ENCODE peak calls at places on chromosomes 13 and 19, in six cellular contexts. Q, X, M, R, T and I are unnamed samples.

GRCh38 chr13:30119476-30119875 is 187.9 kb downstream of the KATNAL1 start:
- DNase-seq in T (no peak), Q (peak; percentile 60), R (no peak), M (no peak), X (no peak), I (no peak)

GRCh38 chr13:94412870-94413269 is 66.6 kb downstream of the DCT start:
- DNase-seq in Q (no peak), T (no peak), M (no peak), R (no peak), X (no peak), I (no peak)

GRCh38 chr19:54469496-54469934 is 3.6 kb downstream of the CDC42EP5 start:
- DNase-seq in R (peak; percentile 85), T (no peak), X (peak; percentile 58), Q (no peak), M (no peak), I (peak; percentile 68)

GRCh38 chr19:48795055-48795854 is 15.6 kb downstream of the BCAT2 start:
- DNase-seq in M (peak; percentile 92), T (peak; percentile 87), R (peak; percentile 96), Q (peak; percentile 95), X (peak; percentile 91), I (peak; percentile 84)

GRCh38 chr13:60448907-60449510 is 52.0 kb downstream of the TDRD3 start:
- DNase-seq in Q (peak; percentile 58), X (no peak), R (no peak), M (no peak), T (no peak), I (no peak)

GRCh38 chr19:5913739-5914357 is at the start of gene CAPS:
- DNase-seq in T (no peak), X (peak; percentile 72), R (peak; percentile 94), Q (no peak), M (peak; percentile 86), I (no peak)

GRCh38 chr19:4577020-4577782 is 17.7 kb upstream of the SEMA6B start:
- DNase-seq in R (no peak), X (no peak), Q (peak; percentile 8), M (no peak), T (no peak), I (no peak)

GRCh38 chr13:71864981-71865857 is 1.8 kb downstream of the DACH1 start:
- DNase-seq in R (peak; percentile 83), X (peak; percentile 15), T (no peak), M (peak; percentile 86), Q (peak; percentile 34), I (peak; percentile 63)

GRCh38 chr13:26946675-26947342 is 186.2 kb upstream of the GPR12 start:
- DNase-seq in R (no peak), X (no peak), T (no peak), Q (peak; percentile 74), M (no peak), I (no peak)

GRCh38 chr13:42477588-42478190 is 96.3 kb upstream of the TNFSF11 start:
- DNase-seq in T (no peak), Q (no peak), X (no peak), R (peak; percentile 38), M (no peak), I (no peak)

GRCh38 chr13:112849500-112849899 is 119.5 kb upstream of the MCF2L start:
- DNase-seq in Q (no peak), M (no peak), R (no peak), X (no peak), T (no peak), I (no peak)

GRCh38 chr13:34155931-34156607 is 338.1 kb downstream of the RFC3 start:
- DNase-seq in Q (peak; percentile 68), T (no peak), M (no peak), R (no peak), X (no peak), I (no peak)

GRCh38 chr13:27130223-27131015 is 41.2 kb downstream of the USP12 start:
- DNase-seq in T (no peak), R (no peak), Q (no peak), M (no peak), X (no peak), I (no peak)

GRCh38 chr13:32647926-32648325 is 61.7 kb downstream of the PDS5B start:
- DNase-seq in R (no peak), M (no peak), T (no peak), X (no peak), Q (no peak), I (no peak)

GRCh38 chr19:48033604-48034003 is 10.3 kb downstream of the CABP5 start:
- DNase-seq in Q (no peak), T (no peak), M (no peak), R (no peak), X (no peak), I (no peak)

GRCh38 chr13:50450279-50450678 is 393.2 kb downstream of the DLEU7 start:
- DNase-seq in M (no peak), X (no peak), T (no peak), Q (no peak), R (no peak), I (no peak)

GRCh38 chr13:49481788-49482187 is 14.0 kb upstream of the PHF11 start:
- DNase-seq in T (no peak), X (no peak), Q (no peak), M (no peak), R (no peak), I (no peak)

GRCh38 chr13:74644239-74644638 is 510.0 kb upstream of the KLF12 start:
- DNase-seq in T (no peak), R (no peak), Q (peak; percentile 16), M (no peak), X (no peak), I (no peak)

GRCh38 chr19:33344210-33344609 is 29.3 kb upstream of the CEBPG start:
- DNase-seq in M (no peak), X (no peak), Q (no peak), T (no peak), R (no peak), I (no peak)

GRCh38 chr13:44713793-44714469 is 137.8 kb upstream of the TSC22D1 start:
- DNase-seq in M (no peak), R (no peak), T (peak; percentile 14), Q (peak; percentile 26), X (no peak), I (peak; percentile 85)

GRCh38 chr13:27170521-27171243 is 929 bp downstream of the USP12 start:
- DNase-seq in T (no peak), R (peak; percentile 84), X (peak; percentile 48), Q (peak; percentile 64), M (peak; percentile 86), I (peak; percentile 67)

GRCh38 chr13:92989301-92989700 is 237.3 kb upstream of the GPC6 start:
- DNase-seq in R (no peak), Q (no peak), X (no peak), M (no peak), T (no peak), I (no peak)

GRCh38 chr19:14943601-14944000 is 2.3 kb downstream of the OR7C2 start:
- DNase-seq in M (no peak), T (no peak), R (no peak), Q (no peak), X (no peak), I (no peak)

GRCh38 chr13:67204731-67205130 is 25.4 kb downstream of the PCDH9 start:
- DNase-seq in M (no peak), T (no peak), Q (no peak), X (no peak), R (no peak), I (no peak)

GRCh38 chr13:41224113-41225110 is 30.0 kb upstream of the KBTBD7 start:
- DNase-seq in X (no peak), M (no peak), Q (no peak), T (no peak), R (no peak), I (no peak)

DNA sequence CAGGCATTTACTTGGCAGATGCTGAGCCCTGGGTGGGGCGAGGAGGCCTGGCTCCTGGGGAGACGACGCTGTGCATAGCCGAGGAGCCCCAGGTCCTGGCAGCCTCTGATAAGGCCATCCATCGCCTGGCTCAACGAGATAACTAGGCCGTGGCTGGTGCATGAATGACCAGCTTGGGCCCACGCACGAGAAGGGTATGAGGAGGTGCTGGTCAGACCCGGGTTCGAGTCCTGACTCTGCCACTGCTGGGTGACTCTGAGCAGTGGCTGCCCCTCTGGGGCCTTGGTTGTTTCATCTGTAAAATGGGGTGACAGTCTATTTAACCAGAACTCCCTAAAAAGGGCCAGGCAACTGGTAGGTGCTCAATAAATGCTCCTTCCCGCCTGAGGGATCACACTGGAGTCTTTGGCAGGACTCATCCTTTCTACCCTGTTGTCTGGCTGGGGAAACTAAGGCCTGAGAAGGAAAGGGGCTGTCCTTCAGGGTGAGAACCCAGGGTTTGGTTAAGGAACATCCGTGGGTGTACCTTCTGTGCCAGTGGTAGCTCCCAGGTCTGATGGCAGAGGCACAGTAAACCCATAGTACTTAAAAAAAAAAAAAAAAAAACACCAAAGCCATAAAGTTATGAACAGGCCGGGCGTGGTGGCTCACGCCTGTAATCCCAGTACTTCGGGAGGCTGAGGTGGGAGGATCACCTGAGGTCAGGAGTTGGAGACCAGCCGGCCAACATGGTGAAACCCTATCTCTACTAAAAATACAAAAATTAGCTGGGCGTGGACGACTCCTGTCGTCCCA is 8.1 kb upstream of the ARRDC2 start:
- DNase-seq in M (no peak), Q (no peak), X (no peak), R (peak; percentile 78), T (no peak), I (no peak)
- H3K4me1 ChIP-seq in M (no peaks in the 10 kb centered on the region), Q (peaks cover 3% of the 10 kb centered on the region), X (peaks cover 13% of the 10 kb centered on the region), R (no peaks in the 10 kb centered on the region), T (peaks cover 7% of the 10 kb centered on the region), I (peaks cover 4% of the 10 kb centered on the region)

DNA sequence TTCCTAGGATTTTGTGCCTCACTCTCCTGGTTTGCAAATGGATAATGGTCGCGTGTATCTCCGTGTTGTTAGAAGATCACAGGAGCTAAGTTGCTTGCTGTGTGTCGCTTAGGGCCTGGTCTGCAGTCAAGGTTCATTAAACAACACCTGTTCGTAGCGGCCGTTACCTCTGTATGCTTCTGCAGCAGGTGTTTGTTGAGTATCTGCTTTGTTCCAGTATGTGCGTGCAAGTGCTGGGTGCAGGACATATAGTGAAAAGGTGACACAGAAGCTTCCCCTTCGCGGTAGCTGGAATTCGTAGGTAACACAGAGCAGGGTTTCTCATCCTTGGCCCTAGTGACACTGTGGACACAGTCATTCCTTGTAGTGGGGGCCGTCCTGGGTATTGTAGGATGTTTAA is 5.4 kb downstream of the MED25 start:
- DNase-seq in M (no peak), T (no peak), Q (no peak), R (no peak), X (no peak), I (no peak)
- TF ChIP-seq CTCF in M (no peak), T (no peak), Q (no peak), R (no peak), X (no peak), I (no peak)

DNA sequence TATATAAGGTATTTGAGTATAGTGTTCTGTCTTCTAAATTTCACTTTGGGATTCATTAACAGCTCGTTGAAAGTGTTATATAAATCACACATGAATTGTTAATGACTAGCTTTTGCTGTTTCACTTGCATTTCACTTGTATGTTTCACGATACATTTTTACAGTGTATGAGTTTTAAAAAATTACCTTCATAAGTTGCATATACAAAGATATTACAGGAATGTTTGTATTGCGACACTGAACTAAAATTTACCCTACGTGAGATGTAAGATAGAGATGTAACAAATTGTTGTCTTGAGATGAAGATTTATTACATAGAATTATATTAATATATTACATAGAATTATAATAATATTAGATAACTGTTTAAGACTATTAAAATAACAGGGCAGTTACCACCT is 1.5 kb downstream of the CDC16 start:
- DNase-seq in T (no peak), X (no peak), Q (no peak), R (no peak), M (no peak), I (no peak)
- H3K4me3 ChIP-seq in T (peak overlapping the region; percentile 96), X (no peak overlapping the region), Q (peak overlapping the region; percentile 71), R (peak overlapping the region; percentile 68), M (peak overlapping the region; percentile 97), I (peak overlapping the region; percentile 91)

DNA sequence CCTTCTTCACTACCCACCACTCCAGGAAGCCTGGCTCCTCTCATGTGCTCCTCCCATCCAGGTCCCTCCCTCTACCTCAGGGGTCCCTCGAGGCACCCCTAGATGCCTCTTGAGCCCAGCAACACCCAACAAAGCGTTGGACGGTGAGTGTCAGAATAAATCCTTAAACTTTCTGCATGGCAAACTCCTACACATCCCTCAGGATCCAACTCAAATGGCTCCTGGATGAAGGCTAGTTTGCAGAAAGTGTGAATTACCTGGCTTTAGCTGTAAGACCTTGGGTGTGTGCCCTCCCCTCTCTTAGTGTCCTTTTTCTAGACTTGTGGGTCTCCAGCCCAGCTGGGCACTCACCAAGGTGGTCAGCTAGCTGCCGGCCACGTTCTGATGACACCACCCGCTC is 5.4 kb downstream of the MPV17L2 start:
- DNase-seq in X (no peak), Q (no peak), T (no peak), R (no peak), M (no peak), I (no peak)
- H3K4me1 ChIP-seq in X (peaks cover 22% of the 10 kb centered on the region), Q (peaks cover 17% of the 10 kb centered on the region), T (peaks cover 12% of the 10 kb centered on the region), R (peaks cover 22% of the 10 kb centered on the region), M (peaks cover 20% of the 10 kb centered on the region), I (peaks cover 14% of the 10 kb centered on the region)